ENCODE peak calls at places on chromosomes 1 and 21, in seven cellular contexts. Q is HCT116, G is IMR-90, F is fibroblast of lung, K is tibial nerve, E is lung, S is endothelial cell of umbilical vein. W is an unnamed sample.
A peak's percentile ranks its signal among the peaks of the same experiment; 100 is the strongest.

GRCh38 chr1:160124709-160125478 is 9.3 kb downstream of the ATP1A2 start:
- DNase-seq in F (peak; percentile 86), E (peak; percentile 35), S (no peak), Q (peak; percentile 52), K (no peak), G (peak; percentile 89), W (peak; percentile 27)

GRCh38 chr1:66533804-66534745 is at the start of gene SGIP1:
- DNase-seq in G (peak; percentile 88), K (peak; percentile 23), F (peak; percentile 80), S (peak; percentile 88), E (no peak), Q (no peak), W (peak; percentile 80)

GRCh38 chr21:16751705-16752104 is 761.1 kb upstream of the CXADR start:
- DNase-seq in K (no peak), S (no peak), G (no peak), Q (no peak), E (no peak), F (peak; percentile 30), W (no peak)

GRCh38 chr1:67544921-67545320 is 114.7 kb upstream of the SERBP1 start:
- DNase-seq in E (no peak), F (peak; percentile 25), K (no peak), Q (no peak), G (peak; percentile 61), S (no peak), W (no peak)

GRCh38 chr1:54805466-54805865 is 4.3 kb upstream of the TTC22 start:
- DNase-seq in S (no peak), E (no peak), F (no peak), G (no peak), K (no peak), Q (no peak), W (no peak)

GRCh38 chr1:188372821-188373220 is 1544.1 kb downstream of the PLA2G4A start:
- DNase-seq in S (no peak), G (no peak), E (no peak), K (no peak), Q (no peak), F (no peak), W (no peak)

GRCh38 chr1:32539584-32540571 is 651 bp downstream of the ZBTB8A start:
- DNase-seq in Q (no peak), G (peak; percentile 54), K (no peak), E (no peak), F (peak; percentile 64), S (peak; percentile 58), W (peak; percentile 38)

GRCh38 chr1:162617513-162617912 is 14.8 kb upstream of the DDR2 start:
- DNase-seq in G (no peak), S (no peak), K (no peak), F (no peak), E (no peak), Q (no peak), W (no peak)

GRCh38 chr1:62194651-62195282 is at the start of gene L1TD1:
- DNase-seq in E (no peak), G (no peak), Q (no peak), S (no peak), K (no peak), F (no peak), W (no peak)

GRCh38 chr1:183375381-183375780 is 42.8 kb downstream of the NMNAT2 start:
- DNase-seq in S (no peak), F (no peak), K (no peak), Q (no peak), E (no peak), G (no peak), W (no peak)

GRCh38 chr1:203271962-203272632 is 33.2 kb upstream of the BTG2 start:
- DNase-seq in Q (no peak), E (no peak), F (no peak), K (no peak), G (no peak), S (no peak), W (no peak)
- H3K4me1 ChIP-seq in Q (peaks cover 35% of the 10 kb centered on the region), E (peaks cover 5% of the 10 kb centered on the region), F (peaks cover 7% of the 10 kb centered on the region), K (peaks cover 40% of the 10 kb centered on the region), G (peaks cover 5% of the 10 kb centered on the region), S (peaks cover 9% of the 10 kb centered on the region), W (peaks cover 59% of the 10 kb centered on the region)

GRCh38 chr1:26537951-26538352 is 8.4 kb downstream of the RPS6KA1 start:
- DNase-seq in G (peak; percentile 45), Q (no peak), S (no peak), E (peak; percentile 61), K (no peak), F (peak; percentile 32), W (no peak)

GRCh38 chr1:26541431-26541815 is 11.9 kb downstream of the RPS6KA1 start:
- DNase-seq in K (no peak), G (no peak), Q (no peak), E (no peak), F (no peak), S (no peak), W (no peak)

GRCh38 chr1:26538480-26539412 is 9.2 kb downstream of the RPS6KA1 start:
- DNase-seq in K (no peak), Q (peak; percentile 41), F (peak; percentile 17), S (peak; percentile 33), G (peak; percentile 26), E (peak; percentile 54), W (no peak)

GRCh38 chr1:26540346-26540745 is 10.8 kb downstream of the RPS6KA1 start:
- DNase-seq in E (no peak), K (no peak), F (no peak), Q (no peak), G (no peak), S (no peak), W (no peak)

GRCh38 chr1:26539722-26540121 is 10.2 kb downstream of the RPS6KA1 start:
- DNase-seq in E (no peak), F (no peak), K (no peak), Q (no peak), G (peak; percentile 32), S (no peak), W (no peak)
- H3K4me1 ChIP-seq in E (peaks cover 30% of the 10 kb centered on the region), F (no peaks in the 10 kb centered on the region), K (no peaks in the 10 kb centered on the region), Q (peaks cover 4% of the 10 kb centered on the region), G (peaks cover 15% of the 10 kb centered on the region), S (peaks cover 2% of the 10 kb centered on the region), W (peaks cover 35% of the 10 kb centered on the region)

DNA sequence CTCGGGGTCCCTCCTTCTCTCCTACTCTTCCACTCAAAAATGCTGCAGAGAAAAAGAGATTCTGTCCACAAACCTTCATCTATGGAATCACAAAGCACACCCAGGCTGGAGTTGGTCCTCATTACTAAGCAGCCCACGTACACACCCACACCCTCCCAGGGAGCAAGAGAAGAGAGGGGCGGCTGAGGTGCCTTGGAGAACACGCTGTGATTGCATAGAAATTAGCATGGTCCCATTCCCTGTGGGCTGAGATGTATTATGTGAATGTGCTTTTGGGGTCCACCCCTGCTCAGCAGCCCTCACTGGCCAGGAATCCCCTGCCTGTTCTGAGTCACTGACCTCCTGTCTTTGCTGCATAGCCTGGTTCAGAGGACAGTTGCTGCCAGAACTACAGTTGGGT is 5.1 kb upstream of the PLXNA2 start:
- DNase-seq in G (no peak), K (no peak), Q (no peak), S (no peak), E (no peak), F (no peak), W (no peak)
- H3K4me1 ChIP-seq in G (peaks cover 6% of the 10 kb centered on the region), K (peaks cover 7% of the 10 kb centered on the region), Q (peaks cover 9% of the 10 kb centered on the region), S (peaks cover 11% of the 10 kb centered on the region), E (peaks cover 4% of the 10 kb centered on the region), F (no peaks in the 10 kb centered on the region), W (peaks cover 12% of the 10 kb centered on the region)

GRCh38 chr1:27596261-27596660 is 7.7 kb downstream of the AHDC1 start:
- DNase-seq in Q (no peak), K (no peak), G (no peak), E (no peak), S (no peak), F (no peak), W (no peak)
- H3K4me1 ChIP-seq in Q (peaks cover 51% of the 10 kb centered on the region), K (peaks cover 98% of the 10 kb centered on the region), G (peaks cover 68% of the 10 kb centered on the region), E (peaks cover 30% of the 10 kb centered on the region), S (peaks cover 16% of the 10 kb centered on the region), F (peaks cover 71% of the 10 kb centered on the region), W (peaks cover 100% of the 10 kb centered on the region)

GRCh38 chr1:235021815-235022214 is 106.8 kb downstream of the TOMM20 start:
- DNase-seq in G (no peak), K (no peak), E (no peak), F (no peak), Q (no peak), S (no peak), W (no peak)
- H3K4me1 ChIP-seq in G (peaks cover 3% of the 10 kb centered on the region), K (peaks cover 5% of the 10 kb centered on the region), E (no peaks in the 10 kb centered on the region), F (peaks cover 3% of the 10 kb centered on the region), Q (peaks cover 17% of the 10 kb centered on the region), S (no peaks in the 10 kb centered on the region), W (peaks cover 2% of the 10 kb centered on the region)

DNA sequence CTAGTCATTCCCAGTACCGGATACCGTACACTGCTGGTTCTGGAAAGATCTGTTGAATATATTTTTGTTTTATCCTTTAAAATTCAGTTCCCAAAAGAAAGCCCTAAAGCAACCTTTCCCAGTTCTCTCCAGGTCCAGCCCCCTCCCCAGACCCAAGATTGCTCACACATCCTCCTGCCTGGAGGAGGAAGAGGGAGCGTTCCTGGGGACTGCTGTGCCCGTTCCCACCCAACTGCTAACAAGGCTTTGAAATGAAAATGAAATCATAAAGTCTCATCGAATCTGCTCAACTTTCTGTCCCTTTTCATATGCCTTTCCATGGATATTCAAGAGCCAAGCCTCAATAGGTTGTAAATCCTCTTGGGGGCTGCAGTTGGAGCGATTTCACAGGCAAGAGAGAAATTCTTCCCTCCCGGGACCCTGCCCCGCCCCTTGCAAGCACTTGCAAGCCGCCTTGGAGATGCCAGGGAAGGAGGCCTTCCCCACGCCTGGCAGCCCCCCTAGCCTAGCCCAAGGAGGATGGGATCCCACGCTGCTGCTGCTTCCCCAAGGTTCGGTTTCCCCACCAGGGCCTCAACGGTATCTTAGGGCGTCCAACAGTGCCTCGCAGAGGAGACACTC is 113.2 kb upstream of the CACHD1 start:
- DNase-seq in Q (no peak), F (no peak), S (no peak), G (no peak), E (no peak), K (no peak), W (no peak)
- H3K4me1 ChIP-seq in Q (no peaks in the 10 kb centered on the region), F (no peaks in the 10 kb centered on the region), S (no peaks in the 10 kb centered on the region), G (no peaks in the 10 kb centered on the region), E (peaks cover 2% of the 10 kb centered on the region), K (no peaks in the 10 kb centered on the region), W (no peaks in the 10 kb centered on the region)

GRCh38 chr1:48875736-48876135 is 99.0 kb upstream of the BEND5 start:
- DNase-seq in F (no peak), G (no peak), Q (no peak), E (no peak), K (no peak), S (no peak), W (no peak)

GRCh38 chr1:48876221-48876785 is 99.6 kb upstream of the BEND5 start:
- DNase-seq in F (peak; percentile 40), K (no peak), E (no peak), G (no peak), S (no peak), Q (no peak), W (no peak)

GRCh38 chr1:48878191-48878940 is 101.7 kb upstream of the BEND5 start:
- DNase-seq in K (no peak), E (no peak), S (peak; percentile 6), G (peak; percentile 31), Q (no peak), F (peak; percentile 97), W (no peak)

GRCh38 chr1:48870596-48870995 is 93.9 kb upstream of the BEND5 start:
- DNase-seq in G (no peak), K (no peak), E (no peak), F (no peak), Q (no peak), S (no peak), W (no peak)

DNA sequence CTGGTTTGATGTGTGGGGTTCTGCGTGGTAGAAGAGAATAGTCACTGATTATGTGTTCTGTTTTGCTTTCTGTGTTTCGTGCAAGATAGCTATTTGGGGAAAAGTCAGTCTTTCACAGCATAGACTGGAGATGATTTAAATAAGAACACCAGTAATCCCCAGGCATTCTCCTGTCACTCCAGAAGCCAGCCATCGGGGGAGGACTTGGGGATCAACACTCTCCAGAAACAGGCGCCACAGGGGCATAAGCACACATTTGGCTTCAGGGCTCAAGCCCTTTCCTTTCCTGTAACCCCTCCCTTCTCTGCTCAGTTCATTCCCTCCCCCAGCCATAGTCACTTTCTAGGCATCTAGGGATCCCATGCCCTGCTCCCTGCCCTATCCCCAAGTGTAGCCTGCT is 97.3 kb upstream of the BEND5 start:
- DNase-seq in G (no peak), Q (no peak), K (no peak), E (no peak), S (no peak), F (no peak), W (no peak)
- H3K4me1 ChIP-seq in G (no peaks in the 10 kb centered on the region), Q (peaks cover 6% of the 10 kb centered on the region), K (no peaks in the 10 kb centered on the region), E (no peaks in the 10 kb centered on the region), S (no peaks in the 10 kb centered on the region), F (peaks cover 3% of the 10 kb centered on the region), W (no peaks in the 10 kb centered on the region)